ENCODE peak calls at places on chromosomes 11 and 22, in five cellular contexts. T, H, R, B and L are unnamed samples.

GRCh38 chr11:2792376-2793250 is 92.8 kb upstream of the KCNQ1OT1 start:
- DNase-seq in T (no peak), H (peak; percentile 21), R (no peak), B (no peak), L (peak; percentile 11)

GRCh38 chr22:46792841-46793261 is 30.4 kb downstream of the TBC1D22A start:
- DNase-seq in T (no peak), H (no peak), R (no peak), B (no peak), L (no peak)

GRCh38 chr11:66523611-66524010 is 13.2 kb downstream of the BBS1 start:
- DNase-seq in T (peak; percentile 71), H (no peak), R (no peak), B (no peak), L (no peak)

GRCh38 chr11:118000850-118001228 is 14.6 kb downstream of the IL10RA start:
- DNase-seq in T (no peak), H (no peak), R (no peak), B (no peak), L (no peak)

GRCh38 chr11:75313457-75314272 is 37.8 kb downstream of the ARRB1 start:
- DNase-seq in T (peak; percentile 72), H (peak; percentile 41), R (no peak), B (peak; percentile 82), L (no peak)

GRCh38 chr11:13053255-13053917 is 44.3 kb downstream of the RASSF10 start:
- DNase-seq in T (no peak), H (no peak), R (no peak), B (no peak), L (no peak)

GRCh38 chr11:61917357-61918109 is at the start of gene RAB3IL1:
- DNase-seq in T (peak; percentile 71), H (peak; percentile 69), R (no peak), B (no peak), L (peak; percentile 66)

GRCh38 chr11:120590472-120590871 is 78.9 kb downstream of the GRIK4 start:
- DNase-seq in T (no peak), H (no peak), R (no peak), B (no peak), L (no peak)

GRCh38 chr11:111157571-111157970 is 88.0 kb upstream of the POU2AF2 start:
- DNase-seq in T (no peak), H (no peak), R (no peak), B (no peak), L (no peak)

GRCh38 chr11:129055196-129055595 is 112.5 kb upstream of the TP53AIP1 start:
- DNase-seq in T (no peak), H (no peak), R (no peak), B (no peak), L (no peak)

GRCh38 chr22:49726022-49726681 is 101.5 kb downstream of the BRD1 start:
- DNase-seq in T (no peak), H (no peak), R (no peak), B (no peak), L (no peak)

GRCh38 chr11:6693342-6694228 is 10.4 kb upstream of the MRPL17 start:
- DNase-seq in T (peak; percentile 44), H (no peak), R (peak; percentile 49), B (no peak), L (no peak)

GRCh38 chr11:8701891-8702597 is 19.5 kb downstream of the RPL27A start:
- DNase-seq in T (no peak), H (no peak), R (no peak), B (no peak), L (no peak)

GRCh38 chr11:26623076-26623666 is 51.1 kb upstream of the MUC15 start:
- DNase-seq in T (no peak), H (no peak), R (no peak), B (no peak), L (no peak)

GRCh38 chr11:120546312-120547205 is 35.0 kb downstream of the GRIK4 start:
- DNase-seq in T (no peak), H (no peak), R (peak; percentile 90), B (peak; percentile 73), L (no peak)

GRCh38 chr11:120137611-120138521 is at the start of gene TRIM29:
- DNase-seq in T (peak; percentile 2), H (peak; percentile 73), R (no peak), B (peak; percentile 33), L (peak; percentile 3)

GRCh38 chr11:118915396-118915795 is 10.3 kb downstream of the BCL9L start:
- DNase-seq in T (no peak), H (no peak), R (no peak), B (no peak), L (no peak)

GRCh38 chr11:20363149-20363499 is 390 bp upstream of the HTATIP2 start:
- DNase-seq in T (no peak), H (no peak), R (no peak), B (no peak), L (no peak)

GRCh38 chr11:61298663-61299244 is 3.6 kb upstream of the VWCE start:
- DNase-seq in T (no peak), H (no peak), R (no peak), B (no peak), L (no peak)

GRCh38 chr22:33210129-33210784 is 152.1 kb upstream of the SYN3 start:
- DNase-seq in T (peak; percentile 8), H (no peak), R (no peak), B (peak; percentile 32), L (no peak)

GRCh38 chr11:114201219-114201618 is 95.0 kb upstream of the NNMT start:
- DNase-seq in T (no peak), H (no peak), R (no peak), B (no peak), L (no peak)

GRCh38 chr22:49210606-49211005 is 617.1 kb downstream of the BRD1 start:
- DNase-seq in T (no peak), H (no peak), R (no peak), B (no peak), L (no peak)

GRCh38 chr11:2791139-2791520 is 91.3 kb upstream of the KCNQ1OT1 start:
- DNase-seq in T (no peak), H (peak; percentile 24), R (no peak), B (no peak), L (peak; percentile 4)

GRCh38 chr22:24965822-24966626 is 13.5 kb downstream of the KIAA1671 start:
- DNase-seq in T (no peak), H (peak; percentile 88), R (no peak), B (peak; percentile 74), L (peak; percentile 41)

GRCh38 chr11:94641167-94641761 is 74.1 kb downstream of the PIWIL4 start:
- DNase-seq in T (peak; percentile 58), H (no peak), R (no peak), B (no peak), L (no peak)

GRCh38 chr11:10564692-10565318 is 3.7 kb downstream of the LYVE1 start:
- DNase-seq in T (no peak), H (no peak), R (no peak), B (no peak), L (no peak)

GRCh38 chr11:121588747-121589146 is 136.0 kb upstream of the SORL1-AS1 start:
- DNase-seq in T (no peak), H (no peak), R (no peak), B (no peak), L (no peak)

GRCh38 chr22:44714703-44715350 is 12.8 kb downstream of the PRR5 start:
- DNase-seq in T (peak; percentile 34), H (peak; percentile 40), R (no peak), B (no peak), L (no peak)

GRCh38 chr11:119856681-119857485 is 127.9 kb upstream of the NECTIN1 start:
- DNase-seq in T (no peak), H (no peak), R (no peak), B (no peak), L (no peak)

GRCh38 chr11:127017482-127017881 is 16.9 kb upstream of the KIRREL3 start:
- DNase-seq in T (no peak), H (no peak), R (peak; percentile 63), B (no peak), L (no peak)

GRCh38 chr22:40687706-40688105 is 8.4 kb downstream of the MCHR1 start:
- DNase-seq in T (no peak), H (no peak), R (no peak), B (no peak), L (no peak)

GRCh38 chr22:29820941-29821789 is 16.9 kb downstream of the ASCC2 start:
- DNase-seq in T (peak; percentile 83), H (peak; percentile 76), R (peak; percentile 78), B (peak; percentile 95), L (peak; percentile 62)
- TF ChIP-seq CTCF in T (no peak), H (no peak), R (no peak), B (no peak), L (no peak)

GRCh38 chr11:125433454-125434121 is 62.5 kb downstream of the FEZ1 start:
- DNase-seq in T (peak; percentile 50), H (no peak), R (no peak), B (no peak), L (peak; percentile 35)
- TF ChIP-seq CTCF in T (peak; percentile 51), H (no peak), R (peak; percentile 77), B (no peak), L (peak; percentile 35)

GRCh38 chr22:35440129-35440528 is 40.2 kb downstream of the MCM5 start:
- DNase-seq in T (peak; percentile 54), H (no peak), R (no peak), B (no peak), L (no peak)
- TF ChIP-seq CTCF in T (no peak), H (no peak), R (no peak), B (no peak), L (no peak)

DNA sequence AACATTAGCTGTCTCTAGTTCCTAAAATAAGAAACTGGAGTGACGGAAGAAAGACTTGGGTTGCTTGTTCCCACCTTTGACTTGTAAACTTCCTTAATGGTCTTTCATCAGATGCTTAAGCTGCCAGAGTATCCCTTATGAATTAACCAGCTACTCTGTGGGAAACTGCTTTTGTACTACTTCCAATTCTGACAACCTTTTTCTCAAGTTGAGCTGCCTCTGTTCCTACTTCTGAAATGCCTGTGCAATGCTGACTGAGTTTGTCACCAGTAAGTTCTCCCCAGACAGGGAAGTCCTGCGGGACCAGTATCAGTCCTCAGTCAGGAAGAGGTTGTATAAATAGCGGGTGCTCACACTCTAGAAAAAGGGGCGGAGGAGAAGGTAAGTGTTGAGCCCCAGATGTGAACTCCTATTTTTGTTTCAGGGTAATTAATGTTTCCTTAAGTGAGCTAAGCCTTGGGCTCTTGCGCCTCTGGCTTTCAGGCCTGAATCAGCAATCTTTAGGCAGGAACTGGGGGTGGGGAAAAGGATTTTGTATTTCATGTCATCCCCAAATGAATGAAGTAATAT is 67.2 kb downstream of the CECR2 start:
- DNase-seq in T (peak; percentile 9), H (no peak), R (no peak), B (no peak), L (no peak)
- TF ChIP-seq CTCF in T (no peak), H (no peak), R (no peak), B (no peak), L (no peak)